ENCODE peak calls at places on chromosomes 3 and 15, in eight cellular contexts. One of them, this sample, is unnamed.

GRCh38 chr15:101482526-101483371 is 6.8 kb downstream of the PCSK6 start:
- DNase-seq in A549: no peak
- DNase-seq in PC-3: no peak
- DNase-seq in GM12865: no peak
- DNase-seq in sigmoid colon: no peak
- DNase-seq in CD4-positive, CD25-positive, alpha-beta regulatory T cell: no peak
- DNase-seq in skeletal muscle cell: no peak
- DNase-seq in neuronal stem cell: no peak
- DNase-seq in this sample: no peak

GRCh38 chr15:32851619-32852416 is 134.0 kb downstream of the GREM1 start:
- DNase-seq in CD4-positive, CD25-positive, alpha-beta regulatory T cell: no peak
- DNase-seq in GM12865: no peak
- DNase-seq in A549: no peak
- DNase-seq in neuronal stem cell: no peak
- DNase-seq in skeletal muscle cell: peak
- DNase-seq in PC-3: peak
- DNase-seq in sigmoid colon: no peak
- DNase-seq in this sample: no peak

GRCh38 chr3:4889896-4890295 is 89.3 kb upstream of the BHLHE40 start:
- DNase-seq in sigmoid colon: no peak
- DNase-seq in skeletal muscle cell: no peak
- DNase-seq in PC-3: no peak
- DNase-seq in A549: no peak
- DNase-seq in neuronal stem cell: no peak
- DNase-seq in CD4-positive, CD25-positive, alpha-beta regulatory T cell: no peak
- DNase-seq in GM12865: no peak
- DNase-seq in this sample: no peak

GRCh38 chr15:99703603-99704443 is 29.4 kb downstream of the LYSMD4 start:
- DNase-seq in PC-3: peak
- DNase-seq in skeletal muscle cell: peak
- DNase-seq in A549: peak
- DNase-seq in CD4-positive, CD25-positive, alpha-beta regulatory T cell: no peak
- DNase-seq in GM12865: peak
- DNase-seq in neuronal stem cell: no peak
- DNase-seq in sigmoid colon: no peak
- DNase-seq in this sample: peak

GRCh38 chr15:90818251-90819210 is 49.9 kb upstream of the FURIN start:
- DNase-seq in PC-3: no peak
- DNase-seq in neuronal stem cell: no peak
- DNase-seq in skeletal muscle cell: peak
- DNase-seq in CD4-positive, CD25-positive, alpha-beta regulatory T cell: no peak
- DNase-seq in GM12865: peak
- DNase-seq in A549: no peak
- DNase-seq in sigmoid colon: peak
- DNase-seq in this sample: no peak

GRCh38 chr3:142106536-142106935 is 42.8 kb downstream of the TFDP2 start:
- DNase-seq in GM12865: no peak
- DNase-seq in CD4-positive, CD25-positive, alpha-beta regulatory T cell: no peak
- DNase-seq in neuronal stem cell: no peak
- DNase-seq in skeletal muscle cell: no peak
- DNase-seq in PC-3: no peak
- DNase-seq in A549: no peak
- DNase-seq in sigmoid colon: no peak
- DNase-seq in this sample: no peak

GRCh38 chr15:93987068-93987467 is 244.3 kb upstream of the MCTP2 start:
- DNase-seq in sigmoid colon: no peak
- DNase-seq in neuronal stem cell: no peak
- DNase-seq in CD4-positive, CD25-positive, alpha-beta regulatory T cell: peak
- DNase-seq in skeletal muscle cell: no peak
- DNase-seq in PC-3: no peak
- DNase-seq in GM12865: peak
- DNase-seq in A549: no peak
- DNase-seq in this sample: no peak

GRCh38 chr15:45611305-45611704 is 23.5 kb upstream of the SQOR start:
- DNase-seq in PC-3: peak
- DNase-seq in A549: no peak
- DNase-seq in GM12865: peak
- DNase-seq in CD4-positive, CD25-positive, alpha-beta regulatory T cell: no peak
- DNase-seq in neuronal stem cell: no peak
- DNase-seq in skeletal muscle cell: no peak
- DNase-seq in sigmoid colon: no peak
- DNase-seq in this sample: no peak

GRCh38 chr3:52314495-52314894 is 1.6 kb upstream of the DNAH1 start:
- DNase-seq in sigmoid colon: no peak
- DNase-seq in A549: no peak
- DNase-seq in skeletal muscle cell: no peak
- DNase-seq in GM12865: no peak
- DNase-seq in CD4-positive, CD25-positive, alpha-beta regulatory T cell: no peak
- DNase-seq in PC-3: no peak
- DNase-seq in neuronal stem cell: no peak
- DNase-seq in this sample: no peak

GRCh38 chr15:80061581-80061980 is 2.1 kb downstream of the ZFAND6 start:
- DNase-seq in CD4-positive, CD25-positive, alpha-beta regulatory T cell: no peak
- DNase-seq in neuronal stem cell: no peak
- DNase-seq in PC-3: no peak
- DNase-seq in skeletal muscle cell: no peak
- DNase-seq in A549: no peak
- DNase-seq in GM12865: no peak
- DNase-seq in sigmoid colon: no peak
- DNase-seq in this sample: no peak
- H3K4me3 ChIP-seq in CD4-positive, CD25-positive, alpha-beta regulatory T cell: peak
- H3K4me3 ChIP-seq in neuronal stem cell: no peak
- H3K4me3 ChIP-seq in PC-3: peak
- H3K4me3 ChIP-seq in skeletal muscle cell: no peak
- H3K4me3 ChIP-seq in A549: peak
- H3K4me3 ChIP-seq in GM12865: peak
- H3K4me3 ChIP-seq in sigmoid colon: no peak
- H3K4me3 ChIP-seq in this sample: no peak

GRCh38 chr3:190346541-190346940 is 24.3 kb upstream of the CLDN1 start:
- DNase-seq in sigmoid colon: no peak
- DNase-seq in neuronal stem cell: no peak
- DNase-seq in GM12865: no peak
- DNase-seq in CD4-positive, CD25-positive, alpha-beta regulatory T cell: no peak
- DNase-seq in A549: no peak
- DNase-seq in skeletal muscle cell: no peak
- DNase-seq in PC-3: no peak
- DNase-seq in this sample: no peak

GRCh38 chr3:190345878-190346277 is 23.6 kb upstream of the CLDN1 start:
- DNase-seq in CD4-positive, CD25-positive, alpha-beta regulatory T cell: no peak
- DNase-seq in GM12865: no peak
- DNase-seq in PC-3: no peak
- DNase-seq in neuronal stem cell: no peak
- DNase-seq in sigmoid colon: no peak
- DNase-seq in skeletal muscle cell: no peak
- DNase-seq in A549: no peak
- DNase-seq in this sample: no peak

GRCh38 chr3:190340071-190340470 is 17.8 kb upstream of the CLDN1 start:
- DNase-seq in skeletal muscle cell: no peak
- DNase-seq in GM12865: no peak
- DNase-seq in sigmoid colon: no peak
- DNase-seq in CD4-positive, CD25-positive, alpha-beta regulatory T cell: no peak
- DNase-seq in A549: no peak
- DNase-seq in PC-3: no peak
- DNase-seq in neuronal stem cell: no peak
- DNase-seq in this sample: no peak

GRCh38 chr3:190345027-190345821 is 23.0 kb upstream of the CLDN1 start:
- DNase-seq in CD4-positive, CD25-positive, alpha-beta regulatory T cell: no peak
- DNase-seq in neuronal stem cell: no peak
- DNase-seq in A549: no peak
- DNase-seq in PC-3: peak
- DNase-seq in skeletal muscle cell: peak
- DNase-seq in sigmoid colon: no peak
- DNase-seq in GM12865: peak
- DNase-seq in this sample: no peak
- H3K4me3 ChIP-seq in CD4-positive, CD25-positive, alpha-beta regulatory T cell: no peak
- H3K4me3 ChIP-seq in neuronal stem cell: no peak
- H3K4me3 ChIP-seq in A549: peak
- H3K4me3 ChIP-seq in PC-3: peak
- H3K4me3 ChIP-seq in skeletal muscle cell: no peak
- H3K4me3 ChIP-seq in sigmoid colon: no peak
- H3K4me3 ChIP-seq in GM12865: peak
- H3K4me3 ChIP-seq in this sample: no peak

GRCh38 chr15:48191574-48192225 is at the start of gene CTXN2:
- DNase-seq in GM12865: no peak
- DNase-seq in neuronal stem cell: peak
- DNase-seq in A549: no peak
- DNase-seq in PC-3: no peak
- DNase-seq in CD4-positive, CD25-positive, alpha-beta regulatory T cell: no peak
- DNase-seq in sigmoid colon: no peak
- DNase-seq in skeletal muscle cell: no peak
- DNase-seq in this sample: no peak
- H3K4me3 ChIP-seq in GM12865: no peak
- H3K4me3 ChIP-seq in neuronal stem cell: peak
- H3K4me3 ChIP-seq in A549: no peak
- H3K4me3 ChIP-seq in PC-3: no peak
- H3K4me3 ChIP-seq in CD4-positive, CD25-positive, alpha-beta regulatory T cell: no peak
- H3K4me3 ChIP-seq in sigmoid colon: no peak
- H3K4me3 ChIP-seq in skeletal muscle cell: peak
- H3K4me3 ChIP-seq in this sample: no peak

GRCh38 chr3:59388555-59389280 is 338.9 kb upstream of the CFAP20DC start:
- DNase-seq in neuronal stem cell: no peak
- DNase-seq in CD4-positive, CD25-positive, alpha-beta regulatory T cell: peak
- DNase-seq in A549: no peak
- DNase-seq in sigmoid colon: no peak
- DNase-seq in skeletal muscle cell: no peak
- DNase-seq in GM12865: peak
- DNase-seq in PC-3: peak
- DNase-seq in this sample: no peak
- H3K4me3 ChIP-seq in neuronal stem cell: no peak
- H3K4me3 ChIP-seq in CD4-positive, CD25-positive, alpha-beta regulatory T cell: peak
- H3K4me3 ChIP-seq in A549: no peak
- H3K4me3 ChIP-seq in sigmoid colon: no peak
- H3K4me3 ChIP-seq in skeletal muscle cell: no peak
- H3K4me3 ChIP-seq in GM12865: no peak
- H3K4me3 ChIP-seq in PC-3: no peak
- H3K4me3 ChIP-seq in this sample: no peak

GRCh38 chr15:65384895-65385867 is 7.4 kb upstream of the IGDCC3 start:
- DNase-seq in GM12865: peak
- DNase-seq in sigmoid colon: peak
- DNase-seq in A549: peak
- DNase-seq in CD4-positive, CD25-positive, alpha-beta regulatory T cell: peak
- DNase-seq in skeletal muscle cell: peak
- DNase-seq in PC-3: peak
- DNase-seq in neuronal stem cell: peak
- DNase-seq in this sample: peak
- H3K4me3 ChIP-seq in GM12865: peak
- H3K4me3 ChIP-seq in sigmoid colon: peak
- H3K4me3 ChIP-seq in A549: peak
- H3K4me3 ChIP-seq in CD4-positive, CD25-positive, alpha-beta regulatory T cell: peak
- H3K4me3 ChIP-seq in skeletal muscle cell: no peak
- H3K4me3 ChIP-seq in PC-3: peak
- H3K4me3 ChIP-seq in neuronal stem cell: no peak
- H3K4me3 ChIP-seq in this sample: peak

This sample was measured in tibial nerve.